ENCODE peak calls at places on chromosome 15, in six cellular contexts. One of them, this sample, is unnamed.

GRCh38 chr15:59689626-59690236 is 611 bp upstream of the BNIP2 start:
- DNase-seq in IMR-90: peak; percentile 47
- DNase-seq in neural progenitor cell: peak; percentile 76
- DNase-seq in MM.1S: peak; percentile 79
- DNase-seq in GM12878: no peak
- DNase-seq in fibroblast of lung: peak; percentile 54
- DNase-seq in this sample: peak; percentile 74

GRCh38 chr15:91867581-91868026 is 14.1 kb downstream of the SLCO3A1 start:
- DNase-seq in IMR-90: peak; percentile 87
- DNase-seq in neural progenitor cell: no peak
- DNase-seq in MM.1S: no peak
- DNase-seq in GM12878: no peak
- DNase-seq in fibroblast of lung: peak; percentile 94
- DNase-seq in this sample: peak; percentile 99

GRCh38 chr15:70116317-70116716 is 18.6 kb upstream of the TLE3 start:
- DNase-seq in IMR-90: no peak
- DNase-seq in neural progenitor cell: no peak
- DNase-seq in MM.1S: no peak
- DNase-seq in GM12878: no peak
- DNase-seq in fibroblast of lung: no peak
- DNase-seq in this sample: no peak

GRCh38 chr15:92082217-92082843 is 228.8 kb downstream of the SLCO3A1 start:
- DNase-seq in IMR-90: peak; percentile 73
- DNase-seq in neural progenitor cell: peak; percentile 82
- DNase-seq in MM.1S: peak; percentile 42
- DNase-seq in GM12878: no peak
- DNase-seq in fibroblast of lung: peak; percentile 56
- DNase-seq in this sample: peak; percentile 57

GRCh38 chr15:68387288-68388143 is 44.4 kb downstream of the ITGA11 start:
- DNase-seq in IMR-90: peak; percentile 78
- DNase-seq in neural progenitor cell: no peak
- DNase-seq in MM.1S: no peak
- DNase-seq in GM12878: no peak
- DNase-seq in fibroblast of lung: no peak
- DNase-seq in this sample: no peak

GRCh38 chr15:79849789-79850188 is 47.0 kb downstream of the MTHFS start:
- DNase-seq in IMR-90: peak; percentile 52
- DNase-seq in neural progenitor cell: peak; percentile 46
- DNase-seq in MM.1S: no peak
- DNase-seq in GM12878: no peak
- DNase-seq in fibroblast of lung: peak; percentile 21
- DNase-seq in this sample: no peak

GRCh38 chr15:78206326-78207109 is 27.8 kb downstream of the ACSBG1 start:
- DNase-seq in IMR-90: peak; percentile 14
- DNase-seq in neural progenitor cell: no peak
- DNase-seq in MM.1S: no peak
- DNase-seq in GM12878: no peak
- DNase-seq in fibroblast of lung: peak; percentile 53
- DNase-seq in this sample: no peak

GRCh38 chr15:68558318-68559305 is 20.2 kb upstream of the CORO2B start:
- DNase-seq in IMR-90: no peak
- DNase-seq in neural progenitor cell: peak; percentile 51
- DNase-seq in MM.1S: no peak
- DNase-seq in GM12878: no peak
- DNase-seq in fibroblast of lung: peak; percentile 16
- DNase-seq in this sample: peak; percentile 57

GRCh38 chr15:57785039-57785438 is 78.5 kb downstream of the POLR2M start:
- DNase-seq in IMR-90: no peak
- DNase-seq in neural progenitor cell: no peak
- DNase-seq in MM.1S: no peak
- DNase-seq in GM12878: no peak
- DNase-seq in fibroblast of lung: no peak
- DNase-seq in this sample: no peak

GRCh38 chr15:79373068-79373467 is 59.1 kb upstream of the MINAR1 start:
- DNase-seq in IMR-90: peak; percentile 60
- DNase-seq in neural progenitor cell: no peak
- DNase-seq in MM.1S: no peak
- DNase-seq in GM12878: no peak
- DNase-seq in fibroblast of lung: peak; percentile 93
- DNase-seq in this sample: no peak

GRCh38 chr15:68432665-68433064 is 702 bp upstream of the ITGA11 start:
- DNase-seq in IMR-90: no peak
- DNase-seq in neural progenitor cell: no peak
- DNase-seq in MM.1S: no peak
- DNase-seq in GM12878: no peak
- DNase-seq in fibroblast of lung: no peak
- DNase-seq in this sample: no peak

GRCh38 chr15:29103825-29104565 is 165.6 kb downstream of the NSMCE3 start:
- DNase-seq in IMR-90: peak; percentile 68
- DNase-seq in neural progenitor cell: peak; percentile 95
- DNase-seq in MM.1S: no peak
- DNase-seq in GM12878: no peak
- DNase-seq in fibroblast of lung: peak; percentile 78
- DNase-seq in this sample: peak; percentile 57

GRCh38 chr15:55652909-55653495 is 64.9 kb upstream of the PYGO1 start:
- DNase-seq in IMR-90: no peak
- DNase-seq in neural progenitor cell: peak; percentile 71
- DNase-seq in MM.1S: no peak
- DNase-seq in GM12878: no peak
- DNase-seq in fibroblast of lung: no peak
- DNase-seq in this sample: no peak

GRCh38 chr15:94070341-94071275 is 160.8 kb upstream of the MCTP2 start:
- DNase-seq in IMR-90: no peak
- DNase-seq in neural progenitor cell: peak; percentile 13
- DNase-seq in MM.1S: no peak
- DNase-seq in GM12878: no peak
- DNase-seq in fibroblast of lung: peak; percentile 70
- DNase-seq in this sample: no peak

GRCh38 chr15:59222106-59222505 is 15.5 kb downstream of the LDHAL6B start:
- DNase-seq in IMR-90: peak; percentile 83
- DNase-seq in neural progenitor cell: no peak
- DNase-seq in MM.1S: no peak
- DNase-seq in GM12878: no peak
- DNase-seq in fibroblast of lung: peak; percentile 92
- DNase-seq in this sample: peak; percentile 24

GRCh38 chr15:54082836-54083492 is 104.7 kb downstream of the UNC13C start:
- DNase-seq in IMR-90: peak; percentile 0
- DNase-seq in neural progenitor cell: peak; percentile 2
- DNase-seq in MM.1S: no peak
- DNase-seq in GM12878: no peak
- DNase-seq in fibroblast of lung: no peak
- DNase-seq in this sample: no peak

GRCh38 chr15:37678124-37678523 is 256.3 kb upstream of the TMCO5A start:
- DNase-seq in IMR-90: no peak
- DNase-seq in neural progenitor cell: peak; percentile 69
- DNase-seq in MM.1S: no peak
- DNase-seq in GM12878: no peak
- DNase-seq in fibroblast of lung: no peak
- DNase-seq in this sample: no peak

GRCh38 chr15:95290376-95290973 is 1040.0 kb upstream of the NR2F2 start:
- DNase-seq in IMR-90: no peak
- DNase-seq in neural progenitor cell: peak; percentile 16
- DNase-seq in MM.1S: no peak
- DNase-seq in GM12878: no peak
- DNase-seq in fibroblast of lung: peak; percentile 66
- DNase-seq in this sample: no peak

GRCh38 chr15:76309561-76310330 is 1.5 kb downstream of the ETFA start:
- DNase-seq in IMR-90: no peak
- DNase-seq in neural progenitor cell: no peak
- DNase-seq in MM.1S: no peak
- DNase-seq in GM12878: no peak
- DNase-seq in fibroblast of lung: peak; percentile 25
- DNase-seq in this sample: no peak

GRCh38 chr15:98648654-98649537 is 557 bp downstream of the IGF1R start:
- DNase-seq in IMR-90: peak; percentile 47
- DNase-seq in neural progenitor cell: peak; percentile 93
- DNase-seq in MM.1S: peak; percentile 59
- DNase-seq in GM12878: no peak
- DNase-seq in fibroblast of lung: peak; percentile 58
- DNase-seq in this sample: peak; percentile 55

GRCh38 chr15:98649621-98649995 is 1.3 kb downstream of the IGF1R start:
- DNase-seq in IMR-90: no peak
- DNase-seq in neural progenitor cell: peak; percentile 58
- DNase-seq in MM.1S: peak; percentile 43
- DNase-seq in GM12878: no peak
- DNase-seq in fibroblast of lung: peak; percentile 20
- DNase-seq in this sample: no peak

GRCh38 chr15:98649996-98650870 is 1.9 kb downstream of the IGF1R start:
- DNase-seq in IMR-90: peak; percentile 39
- DNase-seq in neural progenitor cell: peak; percentile 75
- DNase-seq in MM.1S: no peak
- DNase-seq in GM12878: no peak
- DNase-seq in fibroblast of lung: peak; percentile 53
- DNase-seq in this sample: peak; percentile 37

GRCh38 chr15:98651581-98652220 is 3.4 kb downstream of the IGF1R start:
- DNase-seq in IMR-90: peak; percentile 38
- DNase-seq in neural progenitor cell: peak; percentile 44
- DNase-seq in MM.1S: no peak
- DNase-seq in GM12878: no peak
- DNase-seq in fibroblast of lung: peak; percentile 67
- DNase-seq in this sample: peak; percentile 78

GRCh38 chr15:98650871-98651481 is 2.6 kb downstream of the IGF1R start:
- DNase-seq in IMR-90: peak; percentile 49
- DNase-seq in neural progenitor cell: peak; percentile 48
- DNase-seq in MM.1S: no peak
- DNase-seq in GM12878: no peak
- DNase-seq in fibroblast of lung: peak; percentile 39
- DNase-seq in this sample: peak; percentile 51
- H3K9ac ChIP-seq in IMR-90: peak overlapping the region; percentile 85
- H3K9ac ChIP-seq in neural progenitor cell: peak overlapping the region; percentile 38
- H3K9ac ChIP-seq in MM.1S: no peak overlapping the region
- H3K9ac ChIP-seq in GM12878: no peak overlapping the region
- H3K9ac ChIP-seq in fibroblast of lung: peak overlapping the region; percentile 77
- H3K9ac ChIP-seq in this sample: peak overlapping the region; percentile 95

GRCh38 chr15:51841401-51842040 is 12.1 kb downstream of the TMOD3 start:
- DNase-seq in IMR-90: no peak
- DNase-seq in neural progenitor cell: no peak
- DNase-seq in MM.1S: no peak
- DNase-seq in GM12878: no peak
- DNase-seq in fibroblast of lung: no peak
- DNase-seq in this sample: no peak
- H4K20me1 ChIP-seq in IMR-90: peaks cover 84% of the 10 kb centered on the region
- H4K20me1 ChIP-seq in neural progenitor cell: peaks cover 45% of the 10 kb centered on the region
- H4K20me1 ChIP-seq in MM.1S: peaks cover 4% of the 10 kb centered on the region
- H4K20me1 ChIP-seq in GM12878: no peaks in the 10 kb centered on the region
- H4K20me1 ChIP-seq in fibroblast of lung: peaks cover 3% of the 10 kb centered on the region
- H4K20me1 ChIP-seq in this sample: peaks cover 10% of the 10 kb centered on the region

DNA sequence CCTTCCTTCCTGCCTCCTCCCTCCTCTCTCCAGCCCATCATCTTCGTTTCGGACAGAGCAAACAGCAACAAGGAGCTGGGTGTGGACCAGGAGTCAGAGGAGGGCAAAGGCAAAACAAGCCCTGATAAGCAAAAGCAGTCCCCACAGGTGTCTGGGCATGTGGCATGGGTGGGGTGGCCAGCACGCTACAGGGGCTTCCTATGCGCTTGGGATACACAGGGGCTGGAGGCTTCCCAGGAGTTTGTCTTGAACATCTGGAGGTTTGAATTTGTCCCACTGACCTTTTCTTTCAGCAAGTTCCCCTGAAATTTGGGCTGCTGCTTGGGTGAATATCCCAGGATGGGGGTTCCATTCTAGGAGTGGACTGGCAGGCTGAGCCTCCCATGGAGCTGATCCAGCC is 48.9 kb downstream of the CAPN3 start:
- DNase-seq in IMR-90: no peak
- DNase-seq in neural progenitor cell: no peak
- DNase-seq in MM.1S: no peak
- DNase-seq in GM12878: no peak
- DNase-seq in fibroblast of lung: no peak
- DNase-seq in this sample: no peak
- H3K9ac ChIP-seq in IMR-90: no peak overlapping the region
- H3K9ac ChIP-seq in neural progenitor cell: no peak overlapping the region
- H3K9ac ChIP-seq in MM.1S: no peak overlapping the region
- H3K9ac ChIP-seq in GM12878: no peak overlapping the region
- H3K9ac ChIP-seq in fibroblast of lung: no peak overlapping the region
- H3K9ac ChIP-seq in this sample: no peak overlapping the region

GRCh38 chr15:52466134-52466701 is 62.5 kb downstream of the MYO5A start:
- DNase-seq in IMR-90: no peak
- DNase-seq in neural progenitor cell: peak; percentile 13
- DNase-seq in MM.1S: peak; percentile 97
- DNase-seq in GM12878: peak; percentile 97
- DNase-seq in fibroblast of lung: peak; percentile 8
- DNase-seq in this sample: no peak
- H4K20me1 ChIP-seq in IMR-90: peaks cover 9% of the 10 kb centered on the region
- H4K20me1 ChIP-seq in neural progenitor cell: no peaks in the 10 kb centered on the region
- H4K20me1 ChIP-seq in MM.1S: no peaks in the 10 kb centered on the region
- H4K20me1 ChIP-seq in GM12878: no peaks in the 10 kb centered on the region
- H4K20me1 ChIP-seq in fibroblast of lung: no peaks in the 10 kb centered on the region
- H4K20me1 ChIP-seq in this sample: no peaks in the 10 kb centered on the region

GRCh38 chr15:67166280-67167009 is 88.0 kb downstream of the AAGAB start:
- DNase-seq in IMR-90: no peak
- DNase-seq in neural progenitor cell: no peak
- DNase-seq in MM.1S: no peak
- DNase-seq in GM12878: no peak
- DNase-seq in fibroblast of lung: no peak
- DNase-seq in this sample: no peak

GRCh38 chr15:67164811-67165652 is 89.4 kb downstream of the AAGAB start:
- DNase-seq in IMR-90: peak; percentile 70
- DNase-seq in neural progenitor cell: peak; percentile 64
- DNase-seq in MM.1S: no peak
- DNase-seq in GM12878: no peak
- DNase-seq in fibroblast of lung: peak; percentile 87
- DNase-seq in this sample: no peak

GRCh38 chr15:67164401-67164791 is 90.1 kb downstream of the AAGAB start:
- DNase-seq in IMR-90: no peak
- DNase-seq in neural progenitor cell: no peak
- DNase-seq in MM.1S: no peak
- DNase-seq in GM12878: no peak
- DNase-seq in fibroblast of lung: peak; percentile 56
- DNase-seq in this sample: no peak

GRCh38 chr15:67167131-67167530 is 87.3 kb downstream of the AAGAB start:
- DNase-seq in IMR-90: no peak
- DNase-seq in neural progenitor cell: no peak
- DNase-seq in MM.1S: no peak
- DNase-seq in GM12878: no peak
- DNase-seq in fibroblast of lung: no peak
- DNase-seq in this sample: no peak

GRCh38 chr15:67165653-67166260 is 88.7 kb downstream of the AAGAB start:
- DNase-seq in IMR-90: no peak
- DNase-seq in neural progenitor cell: peak; percentile 44
- DNase-seq in MM.1S: no peak
- DNase-seq in GM12878: no peak
- DNase-seq in fibroblast of lung: peak; percentile 94
- DNase-seq in this sample: no peak
- H3K9ac ChIP-seq in IMR-90: no peak overlapping the region
- H3K9ac ChIP-seq in neural progenitor cell: no peak overlapping the region
- H3K9ac ChIP-seq in MM.1S: no peak overlapping the region
- H3K9ac ChIP-seq in GM12878: no peak overlapping the region
- H3K9ac ChIP-seq in fibroblast of lung: peak overlapping the region; percentile 21
- H3K9ac ChIP-seq in this sample: no peak overlapping the region

DNA sequence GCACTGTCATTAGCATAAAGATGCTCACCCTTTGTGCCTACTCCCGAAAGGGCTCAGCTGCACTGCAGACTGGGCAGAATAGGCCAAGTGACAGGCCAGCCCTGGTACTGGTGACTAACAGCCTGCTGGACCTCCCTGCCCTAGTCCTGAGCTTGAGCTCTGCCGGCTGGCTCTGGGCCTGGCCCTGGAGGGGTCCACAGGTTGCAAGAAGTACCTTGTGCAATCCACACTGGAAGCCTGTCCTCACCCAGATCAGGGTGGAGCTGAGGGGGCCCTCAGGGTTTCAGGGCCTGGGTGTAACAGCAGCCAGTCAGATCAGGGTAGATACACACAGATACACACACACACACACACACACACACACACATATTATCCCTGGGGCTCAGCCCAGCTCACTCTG is 27.3 kb upstream of the PLA2G4D start:
- DNase-seq in IMR-90: no peak
- DNase-seq in neural progenitor cell: no peak
- DNase-seq in MM.1S: no peak
- DNase-seq in GM12878: no peak
- DNase-seq in fibroblast of lung: no peak
- DNase-seq in this sample: peak; percentile 20
- H4K20me1 ChIP-seq in IMR-90: no peaks in the 10 kb centered on the region
- H4K20me1 ChIP-seq in neural progenitor cell: no peaks in the 10 kb centered on the region
- H4K20me1 ChIP-seq in MM.1S: no peaks in the 10 kb centered on the region
- H4K20me1 ChIP-seq in GM12878: no peaks in the 10 kb centered on the region
- H4K20me1 ChIP-seq in fibroblast of lung: no peaks in the 10 kb centered on the region
- H4K20me1 ChIP-seq in this sample: no peaks in the 10 kb centered on the region